ENCODE peak calls at places on chromosomes 1 and 21, in four cellular contexts. M is heart left ventricle, H is A549, W is Peyer's patch. A is an unnamed sample.
A peak's percentile ranks its signal among the peaks of the same experiment; 100 is the strongest.

GRCh38 chr1:69743146-69743545 is 175.4 kb downstream of the LRRC7 start:
- DNase-seq in W (no peak), M (no peak), H (no peak), A (no peak)

GRCh38 chr1:7366286-7366954 is 404.7 kb upstream of the VAMP3 start:
- DNase-seq in W (no peak), H (no peak), M (peak; percentile 53), A (no peak)

GRCh38 chr1:212606734-212607205 is 1.8 kb upstream of the ATF3 start:
- DNase-seq in W (peak; percentile 94), M (peak; percentile 65), H (no peak), A (peak; percentile 27)

GRCh38 chr1:114063544-114063943 is 84.3 kb downstream of the OLFML3 start:
- DNase-seq in W (no peak), H (no peak), M (no peak), A (no peak)

GRCh38 chr1:63190171-63190570 is 132.2 kb upstream of the FOXD3 start:
- DNase-seq in M (no peak), W (no peak), H (no peak), A (no peak)

GRCh38 chr21:25813917-25814316 is 79.1 kb downstream of the GABPA start:
- DNase-seq in M (no peak), W (no peak), H (no peak), A (no peak)

GRCh38 chr1:86841120-86841519 is 72.8 kb downstream of the SELENOF start:
- DNase-seq in M (no peak), W (no peak), H (no peak), A (no peak)

GRCh38 chr1:17606826-17607440 is 67.4 kb downstream of the ARHGEF10L start:
- DNase-seq in M (peak; percentile 85), W (peak; percentile 79), H (peak; percentile 61), A (peak; percentile 84)

GRCh38 chr1:27606708-27607238 is 2.8 kb upstream of the AHDC1 start:
- DNase-seq in W (no peak), M (no peak), H (no peak), A (no peak)

GRCh38 chr21:20728691-20729090 is 269.5 kb upstream of the NCAM2 start:
- DNase-seq in M (no peak), H (no peak), W (no peak), A (no peak)

GRCh38 chr1:162905759-162906158 is 44.8 kb upstream of the CCDC190 start:
- DNase-seq in H (peak; percentile 14), W (no peak), M (no peak), A (no peak)

GRCh38 chr1:209710098-209710497 is 5.5 kb downstream of the HSD11B1 start:
- DNase-seq in M (no peak), W (no peak), H (no peak), A (no peak)

GRCh38 chr1:9281071-9281827 is 11.4 kb upstream of the SPSB1 start:
- DNase-seq in W (peak; percentile 45), H (no peak), M (peak; percentile 44), A (no peak)

GRCh38 chr1:77759090-77760028 is at the start of gene USP33:
- DNase-seq in W (peak; percentile 94), M (peak; percentile 95), H (peak; percentile 65), A (peak; percentile 94)
- TF ChIP-seq POLR2A in W (peak; percentile 82), M (peak; percentile 30), H (peak; percentile 48), A (peak; percentile 34)

GRCh38 chr1:154501423-154502065 is 475 bp upstream of the TDRD10 start:
- DNase-seq in W (peak; percentile 59), H (no peak), M (peak; percentile 84), A (peak; percentile 39)

GRCh38 chr1:154502066-154502741 is at the start of the genes SHE and TDRD10:
- DNase-seq in H (no peak), M (peak; percentile 77), W (peak; percentile 57), A (peak; percentile 71)

GRCh38 chr1:154497026-154497806 is 4.8 kb upstream of the TDRD10 start:
- DNase-seq in M (no peak), W (no peak), H (no peak), A (peak; percentile 31)

GRCh38 chr1:154500533-154500932 is 1.5 kb upstream of the TDRD10 start:
- DNase-seq in W (no peak), H (no peak), M (no peak), A (no peak)

GRCh38 chr1:154499446-154499845 is 2.6 kb upstream of the TDRD10 start:
- DNase-seq in M (no peak), W (no peak), H (no peak), A (no peak)
- H3K4me1 ChIP-seq in M (peaks cover 27% of the 10 kb centered on the region), W (peaks cover 3% of the 10 kb centered on the region), H (peaks cover 6% of the 10 kb centered on the region), A (peaks cover 5% of the 10 kb centered on the region)

DNA sequence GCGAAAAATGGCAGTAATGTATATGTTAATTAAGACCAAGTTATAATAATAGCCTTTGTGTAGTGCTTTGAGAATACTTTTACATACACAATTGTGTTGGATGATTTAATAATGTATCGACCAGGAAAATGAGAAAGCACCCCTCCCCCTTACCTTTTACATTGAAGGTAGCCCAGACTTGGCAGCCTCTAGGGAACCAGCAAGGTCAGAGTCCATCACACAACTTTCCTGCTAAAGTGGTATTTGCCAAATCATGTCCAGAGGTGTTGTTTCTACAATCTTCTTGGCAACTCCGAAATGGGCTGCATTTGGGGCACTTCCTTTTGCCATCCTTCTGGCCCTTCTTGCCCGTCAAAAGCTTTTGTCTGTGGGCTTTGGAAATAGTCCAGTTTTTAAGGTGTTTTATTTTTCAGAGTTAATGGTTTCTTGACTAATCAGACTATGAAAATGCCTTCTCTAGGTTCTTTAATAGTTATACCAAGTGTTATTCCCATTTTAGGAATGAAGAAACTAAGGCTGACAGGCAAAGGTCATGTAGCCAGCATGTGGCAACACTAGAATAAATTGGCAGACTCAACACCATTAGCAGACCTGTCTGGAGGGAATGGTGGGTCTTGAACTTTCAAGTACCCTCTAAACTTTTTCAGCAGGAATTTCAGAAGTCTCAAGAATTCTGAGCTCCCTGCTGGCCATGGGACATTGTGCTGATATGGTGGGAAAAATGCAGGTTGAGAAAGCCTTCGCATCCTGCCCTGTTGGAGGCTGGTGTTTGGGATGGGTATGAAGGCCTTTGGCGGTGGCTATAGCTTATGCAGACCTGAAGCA is 6.8 kb downstream of the ATP1A1 start:
- DNase-seq in M (no peak), H (no peak), W (no peak), A (no peak)
- H3K27ac ChIP-seq in M (peak overlapping the region; percentile 96), H (no peak overlapping the region), W (peak overlapping the region; percentile 20), A (peak overlapping the region; percentile 57)

DNA sequence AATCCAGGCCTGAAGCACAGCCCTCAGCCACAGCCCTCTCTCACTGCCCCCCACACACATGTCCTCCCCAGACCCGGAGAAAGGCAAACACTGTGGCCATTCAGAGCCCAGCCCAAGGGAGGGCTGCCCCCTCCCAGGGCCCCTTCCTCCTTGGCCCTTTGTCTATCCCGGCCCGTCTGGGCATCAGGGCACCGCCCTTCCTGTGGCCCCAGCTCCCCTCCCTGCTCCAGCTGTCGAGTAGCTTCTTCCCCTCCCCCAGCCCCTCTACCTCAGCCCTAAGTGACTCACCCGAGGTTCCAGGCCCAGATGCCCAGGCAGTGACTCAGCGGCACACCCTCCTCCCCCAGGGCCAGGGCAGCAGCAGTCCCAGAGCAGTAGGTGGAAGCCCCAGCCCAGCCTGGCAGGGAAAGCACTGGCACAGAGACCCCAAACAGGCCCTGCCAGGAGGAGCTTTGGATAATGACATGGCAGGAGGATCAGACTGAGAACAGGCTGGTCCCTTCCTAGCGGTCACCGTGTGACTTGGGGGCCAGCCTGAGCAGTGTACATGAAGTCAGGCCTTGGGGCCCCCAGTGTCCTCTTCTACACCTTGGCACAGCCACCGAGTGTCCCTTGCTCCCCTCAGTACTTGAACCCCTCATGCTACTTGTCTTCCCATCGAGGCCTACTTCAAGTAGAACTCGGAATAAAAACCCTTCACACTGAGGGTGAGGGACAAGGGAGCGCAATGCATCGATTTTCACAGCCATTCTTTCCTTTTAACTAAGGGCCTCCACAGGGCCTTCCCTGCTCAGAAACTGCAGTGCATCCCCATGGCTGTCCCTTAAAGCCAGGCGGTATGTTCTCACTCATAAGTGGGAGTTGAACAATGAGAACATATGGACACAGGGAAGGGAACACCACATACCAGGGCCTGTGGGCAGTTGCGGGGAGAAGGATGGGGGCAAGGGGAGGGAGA is 1.0 kb upstream of the S100A2 start:
- DNase-seq in W (peak; percentile 96), M (peak; percentile 93), H (peak; percentile 99), A (peak; percentile 81)
- TF ChIP-seq POLR2A in W (peak; percentile 97), M (no peak), H (no peak), A (no peak)

GRCh38 chr21:32338209-32338921 is 39.7 kb downstream of the MRAP start:
- DNase-seq in H (no peak), W (no peak), M (no peak), A (no peak)
- H3K4me1 ChIP-seq in H (peaks cover 17% of the 10 kb centered on the region), W (no peaks in the 10 kb centered on the region), M (no peaks in the 10 kb centered on the region), A (peaks cover 14% of the 10 kb centered on the region)

DNA sequence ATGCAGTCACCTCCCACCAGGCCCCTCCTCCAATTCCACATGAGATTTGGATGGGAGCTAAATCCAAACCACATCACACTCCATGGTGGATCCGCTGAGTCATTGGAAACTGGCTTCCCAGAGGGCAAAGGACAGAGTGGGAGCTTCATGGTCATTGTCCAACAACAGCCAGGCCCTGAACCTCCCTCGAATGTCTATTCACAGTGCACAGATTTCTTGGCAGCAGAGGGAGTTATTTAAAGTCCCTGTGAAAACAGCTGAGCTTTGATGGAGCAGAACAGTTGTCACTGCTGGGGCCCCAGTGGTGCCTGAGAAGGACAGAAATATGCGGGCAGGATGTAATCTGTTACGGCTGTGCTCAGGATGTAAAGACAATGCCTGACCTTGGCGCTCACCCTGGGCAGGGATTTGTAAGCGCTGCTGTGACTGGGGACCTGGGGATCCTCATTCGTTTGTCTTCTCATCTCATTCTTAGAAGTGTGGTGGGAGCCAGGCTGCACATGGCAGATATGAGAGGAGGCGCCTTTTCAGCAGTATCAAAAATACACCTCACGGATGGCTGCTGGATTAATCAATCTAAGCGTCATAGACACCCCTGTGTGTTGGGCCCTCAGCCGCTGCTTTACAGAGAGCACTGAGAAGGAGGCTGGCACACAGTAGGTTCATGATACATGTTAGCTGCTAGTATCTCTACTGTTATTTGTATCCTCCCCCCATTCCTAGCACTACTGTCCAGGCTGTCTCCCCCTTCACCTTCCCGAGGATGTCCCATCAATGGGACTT is 439.4 kb downstream of the PTPRU start:
- DNase-seq in M (peak; percentile 37), H (no peak), W (no peak), A (no peak)
- H3K27ac ChIP-seq in M (no peak overlapping the region), H (no peak overlapping the region), W (no peak overlapping the region), A (no peak overlapping the region)

GRCh38 chr1:248857201-248857600 is 1.7 kb downstream of the ZNF692 start:
- DNase-seq in H (no peak), W (no peak), M (no peak), A (no peak)

GRCh38 chr1:248857749-248858095 is 1.2 kb downstream of the ZNF692 start:
- DNase-seq in H (no peak), M (no peak), W (no peak), A (no peak)

GRCh38 chr1:248860007-248860406 is 1.1 kb upstream of the ZNF692 start:
- DNase-seq in W (no peak), H (no peak), M (no peak), A (no peak)

GRCh38 chr1:248858096-248858890 is 592 bp downstream of the ZNF692 start:
- DNase-seq in H (peak; percentile 59), M (peak; percentile 85), W (peak; percentile 82), A (peak; percentile 72)

GRCh38 chr1:248858891-248859889 is at the start of gene ZNF692:
- DNase-seq in W (peak; percentile 97), M (peak; percentile 99), H (peak; percentile 99), A (peak; percentile 98)
- TF ChIP-seq POLR2A in W (peak; percentile 77), M (no peak), H (peak; percentile 91), A (peak; percentile 47)

GRCh38 chr1:223515915-223516314 is 122.7 kb downstream of the CCDC185 start:
- DNase-seq in H (no peak), M (no peak), W (no peak), A (no peak)

GRCh38 chr1:223514644-223515043 is 121.4 kb downstream of the CCDC185 start:
- DNase-seq in W (no peak), M (no peak), H (no peak), A (no peak)

GRCh38 chr1:223513309-223513708 is 120.1 kb downstream of the CCDC185 start:
- DNase-seq in M (no peak), W (no peak), H (no peak), A (no peak)

GRCh38 chr1:223512016-223512415 is 118.8 kb downstream of the CCDC185 start:
- DNase-seq in H (no peak), M (no peak), W (no peak), A (no peak)

GRCh38 chr1:223515416-223515815 is 122.2 kb downstream of the CCDC185 start:
- DNase-seq in M (no peak), W (no peak), H (no peak), A (no peak)
- H3K4me1 ChIP-seq in M (no peaks in the 10 kb centered on the region), W (no peaks in the 10 kb centered on the region), H (no peaks in the 10 kb centered on the region), A (no peaks in the 10 kb centered on the region)

A was measured in testis.